ENCODE peak calls at places on chromosomes 3 and 15, in five cellular contexts. B is GM03348; M is GM13977; V is breast epithelium; E is stimulated activated CD8-positive, alpha-beta memory T cell treated with anti-CD3 and anti-CD28 coated beads, Interleukin-4, amount 100 ng/mL, for 48 hours. J is an unnamed sample.

GRCh38 chr3:20197775-20198174 is 11.8 kb upstream of the SGO1 start:
- DNase-seq in M (no peak), V (no peak), E (no peak), B (no peak), J (no peak)

GRCh38 chr3:71442648-71443047 is 140.9 kb downstream of the FOXP1 start:
- DNase-seq in M (no peak), V (no peak), B (no peak), E (peak; percentile 34), J (peak; percentile 77)

GRCh38 chr15:70313099-70314017 is 215.6 kb upstream of the TLE3 start:
- DNase-seq in E (no peak), V (no peak), B (no peak), M (no peak), J (no peak)

GRCh38 chr3:136938334-136938733 is 19.4 kb upstream of the IL20RB start:
- DNase-seq in V (no peak), M (no peak), E (no peak), B (peak; percentile 47), J (no peak)

GRCh38 chr3:20173844-20174410 is 12.1 kb downstream of the SGO1 start:
- DNase-seq in V (no peak), M (no peak), B (no peak), E (no peak), J (no peak)

GRCh38 chr3:127455541-127456450 is 134.7 kb downstream of the TPRA1 start:
- DNase-seq in E (peak; percentile 85), V (peak; percentile 60), M (peak; percentile 95), B (peak; percentile 95), J (peak; percentile 21)

GRCh38 chr15:89396723-89397652 is 62.4 kb upstream of the POLG start:
- DNase-seq in M (no peak), E (no peak), B (no peak), V (no peak), J (no peak)

GRCh38 chr3:64152100-64152499 is 73.2 kb downstream of the PRICKLE2 start:
- DNase-seq in E (no peak), B (peak; percentile 48), M (no peak), V (no peak), J (no peak)

GRCh38 chr3:59498995-59499394 is 449.2 kb upstream of the CFAP20DC start:
- DNase-seq in B (no peak), M (no peak), E (no peak), V (no peak), J (no peak)

GRCh38 chr3:77328631-77329030 is 288.7 kb downstream of the ROBO2 start:
- DNase-seq in M (no peak), E (no peak), B (no peak), V (no peak), J (no peak)

GRCh38 chr3:113151475-113152031 is 59.8 kb upstream of the BOC start:
- DNase-seq in M (no peak), B (no peak), V (no peak), E (no peak), J (no peak)

GRCh38 chr15:83065431-83065830 is 1.6 kb downstream of the BTBD1 start:
- DNase-seq in B (no peak), M (no peak), V (no peak), E (no peak), J (peak; percentile 14)

GRCh38 chr3:158737987-158738615 is 5.8 kb upstream of the RARRES1 start:
- DNase-seq in B (no peak), V (no peak), E (no peak), M (no peak), J (no peak)

GRCh38 chr3:128683957-128684356 is 33.3 kb upstream of the RPN1 start:
- DNase-seq in V (no peak), B (no peak), E (no peak), M (no peak), J (no peak)

GRCh38 chr3:151016421-151016820 is 43.9 kb upstream of the CLRN1 start:
- DNase-seq in E (no peak), V (no peak), M (no peak), B (peak; percentile 24), J (no peak)

GRCh38 chr3:67610458-67610857 is 44.0 kb downstream of the SUCLG2 start:
- DNase-seq in M (no peak), E (no peak), B (peak; percentile 10), V (no peak), J (no peak)

GRCh38 chr3:13932578-13933295 is 52.9 kb upstream of the WNT7A start:
- DNase-seq in M (no peak), V (no peak), E (peak; percentile 32), B (no peak), J (no peak)

GRCh38 chr15:44427756-44428724 is 611 bp downstream of the CTDSPL2 start:
- DNase-seq in E (no peak), B (peak; percentile 65), V (no peak), M (no peak), J (peak; percentile 55)

GRCh38 chr3:187743195-187744141 is 1.8 kb downstream of the BCL6 start:
- DNase-seq in E (peak; percentile 79), M (no peak), B (peak; percentile 70), V (peak; percentile 77), J (peak; percentile 60)

J was measured in OCI-LY7.